ENCODE peak calls at places on chromosomes 13 and 19, in four cellular contexts. Z, S, B and R are unnamed samples.

GRCh38 chr13:48216204-48216711 is 16.7 kb upstream of the ITM2B start:
- DNase-seq in Z (no peak), S (no peak), B (no peak), R (no peak)

GRCh38 chr19:49188626-49189200 is 31.1 kb downstream of the TRPM4 start:
- DNase-seq in Z (no peak), S (no peak), B (no peak), R (no peak)

GRCh38 chr13:103004790-103005307 is 61.4 kb downstream of the SLC10A2 start:
- DNase-seq in Z (no peak), S (no peak), B (no peak), R (no peak)

GRCh38 chr13:75368167-75368566 is 113.8 kb downstream of the TBC1D4 start:
- DNase-seq in Z (no peak), S (no peak), B (no peak), R (no peak)

GRCh38 chr13:110560606-110561334 is 752 bp downstream of the RAB20 start:
- DNase-seq in Z (no peak), S (no peak), B (no peak), R (no peak)

GRCh38 chr13:49610176-49610575 is 18.1 kb upstream of the ARL11 start:
- DNase-seq in Z (peak), S (no peak), B (no peak), R (no peak)

GRCh38 chr19:40380199-40381037 is 9.6 kb downstream of the HIPK4 start:
- DNase-seq in Z (no peak), S (no peak), B (no peak), R (no peak)

GRCh38 chr13:40187324-40187795 is 479.1 kb downstream of the FOXO1 start:
- DNase-seq in Z (no peak), S (peak), B (no peak), R (peak)

GRCh38 chr19:42024622-42025111 is 30.6 kb upstream of the ATP1A3 start:
- DNase-seq in Z (no peak), S (no peak), B (no peak), R (no peak)

GRCh38 chr13:99214232-99214631 is 13.6 kb downstream of the UBAC2 start:
- DNase-seq in Z (no peak), S (no peak), B (no peak), R (no peak)

GRCh38 chr19:18833849-18834643 is 2.3 kb downstream of the UPF1 start:
- DNase-seq in Z (no peak), S (no peak), B (no peak), R (no peak)

GRCh38 chr19:19033426-19034203 is at the start of the genes ARMC6 and SUGP2:
- DNase-seq in Z (peak), S (peak), B (peak), R (peak)

GRCh38 chr19:37845932-37846331 is 60.5 kb downstream of the WDR87 start:
- DNase-seq in Z (no peak), S (no peak), B (no peak), R (no peak)

GRCh38 chr13:25872871-25873607 is 178.8 kb downstream of the SHISA2 start:
- DNase-seq in Z (no peak), S (no peak), B (no peak), R (no peak)

GRCh38 chr13:81770868-81771505 is 1430.1 kb upstream of the SPRY2 start:
- DNase-seq in Z (no peak), S (no peak), B (no peak), R (no peak)

GRCh38 chr19:13995878-13996765 is 10.0 kb downstream of the RFX1 start:
- DNase-seq in Z (no peak), S (no peak), B (no peak), R (no peak)

GRCh38 chr13:29954082-29955043 is 103.9 kb upstream of the UBL3 start:
- DNase-seq in Z (no peak), S (peak), B (no peak), R (peak)

GRCh38 chr13:63517376-63517775 is 2101.7 kb upstream of the PCDH20 start:
- DNase-seq in Z (no peak), S (no peak), B (peak), R (no peak)

GRCh38 chr19:36417752-36418286 is 625 bp downstream of the ZFP82 start:
- DNase-seq in Z (peak), S (no peak), B (no peak), R (no peak)

GRCh38 chr13:24888291-24888931 is 124.4 kb downstream of the RNF17 start:
- DNase-seq in Z (no peak), S (no peak), B (no peak), R (no peak)

GRCh38 chr13:110268576-110269185 is 38.3 kb downstream of the COL4A1 start:
- DNase-seq in Z (no peak), S (no peak), B (no peak), R (no peak)

GRCh38 chr19:10286803-10287737 is at the start of gene ICAM4:
- DNase-seq in Z (peak), S (no peak), B (no peak), R (no peak)

GRCh38 chr13:59659981-59660380 is 503.7 kb downstream of the DIAPH3 start:
- DNase-seq in Z (no peak), S (no peak), B (no peak), R (no peak)

GRCh38 chr19:14487370-14488125 is 8.4 kb downstream of the GIPC1 start:
- DNase-seq in Z (no peak), S (no peak), B (no peak), R (no peak)